ENCODE peak calls at places on chromosomes 4 and X, in five cellular contexts. P is tibial artery; K is Peyer's patch; O is CD8-positive, alpha-beta memory T cell; F is cardiac muscle cell. R is an unnamed sample.
A peak's percentile ranks its signal among the peaks of the same experiment; 100 is the strongest.

GRCh38 chrX:144681501-144681900 is 565.8 kb upstream of the SPANXN1 start:
- DNase-seq in P (no peak), K (no peak), F (no peak), O (no peak), R (no peak)

GRCh38 chr4:5217411-5217810 is 166.1 kb downstream of the STK32B start:
- DNase-seq in O (no peak), P (no peak), K (no peak), F (no peak), R (no peak)

GRCh38 chr4:40672528-40673522 is 43.2 kb upstream of the RBM47 start:
- DNase-seq in F (no peak), P (peak; percentile 68), K (no peak), O (peak; percentile 6), R (peak; percentile 15)

GRCh38 chr4:127685292-127685691 is 44.9 kb upstream of the SLC25A31 start:
- DNase-seq in P (no peak), K (no peak), F (no peak), O (no peak), R (no peak)

GRCh38 chrX:53526999-53527398 is 92.8 kb upstream of the HSD17B10 start:
- DNase-seq in P (no peak), O (no peak), F (no peak), K (no peak), R (no peak)

GRCh38 chrX:152259150-152259549 is 120.8 kb upstream of the MAGEA10 start:
- DNase-seq in K (no peak), P (no peak), F (no peak), O (no peak), R (no peak)

GRCh38 chr4:116400480-116400879 is 684.9 kb downstream of the TRAM1L1 start:
- DNase-seq in O (no peak), P (no peak), K (no peak), F (no peak), R (no peak)

GRCh38 chrX:134658421-134658896 is at the start of gene PLAC1:
- DNase-seq in K (no peak), O (no peak), F (no peak), P (no peak), R (no peak)

GRCh38 chr4:47703964-47704363 is 133.9 kb downstream of the CORIN start:
- DNase-seq in F (no peak), O (no peak), K (no peak), P (no peak), R (no peak)

GRCh38 chrX:34379891-34380290 is 247.8 kb upstream of the FAM47A start:
- DNase-seq in F (no peak), K (no peak), O (no peak), P (no peak), R (no peak)

GRCh38 chr4:1511441-1512041 is 105.3 kb upstream of the NKX1-1 start:
- DNase-seq in P (no peak), K (no peak), O (no peak), F (no peak), R (no peak)

GRCh38 chr4:8278009-8278395 is 8.4 kb downstream of the HTRA3 start:
- DNase-seq in O (no peak), K (no peak), F (no peak), P (no peak), R (no peak)

GRCh38 chr4:1327526-1328266 is 19.3 kb upstream of the UVSSA start:
- DNase-seq in O (no peak), K (no peak), F (no peak), P (no peak), R (no peak)

GRCh38 chr4:15337258-15337657 is 90.6 kb upstream of the C1QTNF7 start:
- DNase-seq in K (no peak), P (no peak), O (no peak), F (no peak), R (no peak)
- H3K4me1 ChIP-seq in K (no peaks in the 10 kb centered on the region), P (no peaks in the 10 kb centered on the region), O (no peaks in the 10 kb centered on the region), F (peaks cover 13% of the 10 kb centered on the region), R (no peaks in the 10 kb centered on the region)

GRCh38 chr4:156958276-156959074 is 13.1 kb downstream of the PDGFC start:
- DNase-seq in P (no peak), K (no peak), O (no peak), F (no peak), R (no peak)
- H3K4me1 ChIP-seq in P (no peaks in the 10 kb centered on the region), K (peaks cover 4% of the 10 kb centered on the region), O (no peaks in the 10 kb centered on the region), F (no peaks in the 10 kb centered on the region), R (no peaks in the 10 kb centered on the region)

GRCh38 chr4:52643846-52644245 is 15.3 kb downstream of the USP46 start:
- DNase-seq in O (no peak), K (no peak), P (peak; percentile 85), F (peak; percentile 81), R (no peak)
- H3K4me1 ChIP-seq in O (no peaks in the 10 kb centered on the region), K (peaks cover 10% of the 10 kb centered on the region), P (no peaks in the 10 kb centered on the region), F (peaks cover 24% of the 10 kb centered on the region), R (no peaks in the 10 kb centered on the region)

GRCh38 chr4:151669990-151670389 is 90.8 kb downstream of the GATB start:
- DNase-seq in K (no peak), P (no peak), F (no peak), O (no peak), R (no peak)
- H3K4me1 ChIP-seq in K (no peaks in the 10 kb centered on the region), P (no peaks in the 10 kb centered on the region), F (peaks cover 52% of the 10 kb centered on the region), O (no peaks in the 10 kb centered on the region), R (no peaks in the 10 kb centered on the region)

GRCh38 chrX:78331708-78332107 is 4.3 kb upstream of the CYSLTR1 start:
- DNase-seq in O (no peak), K (no peak), F (no peak), P (no peak), R (no peak)

GRCh38 chrX:78330540-78330939 is 3.1 kb upstream of the CYSLTR1 start:
- DNase-seq in P (no peak), K (no peak), F (no peak), O (no peak), R (no peak)

GRCh38 chrX:78329486-78329885 is 2.1 kb upstream of the CYSLTR1 start:
- DNase-seq in F (no peak), K (no peak), O (peak; percentile 16), P (no peak), R (peak; percentile 43)

GRCh38 chrX:78330068-78330467 is 2.7 kb upstream of the CYSLTR1 start:
- DNase-seq in O (no peak), F (no peak), P (no peak), K (no peak), R (no peak)

DNA sequence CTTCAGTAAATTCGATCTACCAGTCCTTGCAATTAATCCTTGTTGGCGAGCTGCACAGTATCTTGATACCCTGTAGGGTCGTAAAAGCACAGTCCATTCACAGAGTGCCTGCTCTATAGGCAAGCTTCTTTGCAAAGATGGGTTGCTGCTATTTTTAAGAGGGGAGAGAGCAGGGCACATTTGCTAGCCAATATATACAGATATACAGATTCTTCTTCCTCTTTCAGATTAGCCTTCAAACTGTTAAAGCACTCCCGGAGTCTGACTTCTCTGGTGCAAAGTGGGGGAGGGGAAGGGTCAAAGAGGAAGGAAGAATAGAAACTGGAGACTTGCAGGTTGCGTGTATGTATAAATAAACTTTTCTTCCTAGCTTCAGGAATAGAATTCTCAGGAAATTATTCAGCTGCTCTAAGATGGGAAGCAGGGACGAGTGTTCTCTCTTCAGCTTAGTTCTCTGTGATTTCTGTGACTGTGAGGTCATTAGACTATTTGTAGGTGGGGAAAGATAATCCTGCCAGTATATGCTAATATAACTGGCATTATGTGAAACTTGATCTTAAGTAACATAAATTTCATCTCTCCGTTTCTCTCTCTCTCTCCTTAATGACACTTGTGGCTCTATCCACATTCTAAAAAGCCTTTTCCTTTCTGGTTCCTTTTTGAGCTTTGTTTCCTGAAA is at the start of gene CYSLTR1:
- DNase-seq in P (no peak), K (no peak), F (peak; percentile 3), O (no peak), R (no peak)
- H3K4me1 ChIP-seq in P (no peaks in the 10 kb centered on the region), K (no peaks in the 10 kb centered on the region), F (no peaks in the 10 kb centered on the region), O (peaks cover 16% of the 10 kb centered on the region), R (peaks cover 9% of the 10 kb centered on the region)

GRCh38 chrX:105816517-105816916 is 5.8 kb upstream of the NRK start:
- DNase-seq in F (no peak), K (no peak), O (no peak), P (no peak), R (no peak)
- H3K4me1 ChIP-seq in F (no peaks in the 10 kb centered on the region), K (no peaks in the 10 kb centered on the region), O (no peaks in the 10 kb centered on the region), P (no peaks in the 10 kb centered on the region), R (no peaks in the 10 kb centered on the region)

GRCh38 chrX:19746919-19747671 is 140.3 kb downstream of the SH3KBP1 start:
- DNase-seq in F (no peak), O (no peak), P (no peak), K (no peak), R (no peak)

GRCh38 chrX:19743386-19743785 is 144.0 kb downstream of the SH3KBP1 start:
- DNase-seq in O (no peak), K (no peak), F (no peak), P (no peak), R (no peak)

GRCh38 chrX:19740744-19741143 is 146.7 kb downstream of the SH3KBP1 start:
- DNase-seq in K (no peak), F (no peak), P (no peak), O (no peak), R (no peak)

GRCh38 chrX:19747672-19748610 is 139.5 kb downstream of the SH3KBP1 start:
- DNase-seq in P (no peak), O (peak; percentile 85), K (no peak), F (no peak), R (peak; percentile 84)

DNA sequence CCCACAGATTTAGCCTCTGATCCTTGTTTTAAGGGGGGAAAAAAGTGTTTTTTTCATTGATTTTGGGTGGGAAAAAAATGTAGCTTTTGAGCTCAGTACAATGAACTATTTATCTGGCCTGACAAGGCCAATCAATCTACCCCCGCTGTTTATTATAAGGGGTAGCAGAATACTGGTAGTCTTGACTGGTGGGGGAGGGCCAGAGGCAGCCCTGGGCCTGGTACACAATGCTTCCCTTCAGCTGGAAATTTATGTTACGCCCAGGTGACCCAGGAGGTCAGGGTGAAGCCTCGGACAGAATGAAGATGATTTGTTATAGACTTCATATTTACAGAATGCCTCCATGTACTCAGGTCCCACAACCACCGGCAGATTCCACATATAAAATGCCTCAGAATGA is 143.2 kb downstream of the SH3KBP1 start:
- DNase-seq in O (no peak), F (no peak), K (no peak), P (no peak), R (no peak)
- H3K4me1 ChIP-seq in O (peaks cover 97% of the 10 kb centered on the region), F (no peaks in the 10 kb centered on the region), K (no peaks in the 10 kb centered on the region), P (no peaks in the 10 kb centered on the region), R (peaks cover 90% of the 10 kb centered on the region)

GRCh38 chr4:7051905-7052304 is 8.7 kb downstream of the TADA2B start:
- DNase-seq in O (no peak), F (no peak), P (no peak), K (no peak), R (no peak)
- H3K4me1 ChIP-seq in O (peaks cover 22% of the 10 kb centered on the region), F (peaks cover 8% of the 10 kb centered on the region), P (no peaks in the 10 kb centered on the region), K (peaks cover 9% of the 10 kb centered on the region), R (peaks cover 21% of the 10 kb centered on the region)

R was measured in naive thymus-derived CD4-positive, alpha-beta T cell.